ENCODE peak calls at places on chromosomes 16 and 17, in six cellular contexts. E is endodermal cell, J is tibial artery, K is thoracic aorta, Y is mammary epithelial cell, A is GM12878. U is an unnamed sample.

GRCh38 chr16:1300664-1301476 is 8.6 kb upstream of the UBE2I start:
- DNase-seq in K (no peak), Y (peak; percentile 21), A (no peak), E (peak; percentile 95), J (peak; percentile 48), U (peak; percentile 50)

GRCh38 chr17:31152271-31152670 is 57.5 kb downstream of the NF1 start:
- DNase-seq in Y (no peak), K (no peak), E (no peak), A (no peak), J (no peak), U (no peak)

GRCh38 chr16:23248261-23249194 is 53.6 kb upstream of the SCNN1B start:
- DNase-seq in E (no peak), Y (peak; percentile 79), J (no peak), K (no peak), A (no peak), U (no peak)

GRCh38 chr16:15990902-15991301 is 41.5 kb downstream of the ABCC1 start:
- DNase-seq in Y (no peak), K (no peak), A (no peak), J (no peak), E (no peak), U (no peak)

GRCh38 chr16:25692307-25692706 is 548 bp downstream of the HS3ST4 start:
- DNase-seq in K (no peak), A (no peak), J (no peak), Y (no peak), E (peak; percentile 67), U (no peak)

GRCh38 chr16:1042776-1043349 is 29.7 kb upstream of the SSTR5 start:
- DNase-seq in E (no peak), Y (no peak), K (no peak), J (no peak), A (no peak), U (no peak)

GRCh38 chr17:16446338-16446983 is 31.1 kb downstream of the TRPV2 start:
- DNase-seq in E (peak; percentile 84), K (no peak), A (no peak), Y (no peak), J (no peak), U (no peak)

GRCh38 chr16:70250748-70251650 is 741 bp downstream of the EXOSC6 start:
- DNase-seq in J (peak; percentile 25), Y (peak; percentile 48), A (no peak), K (no peak), E (peak; percentile 78), U (peak; percentile 62)

GRCh38 chr17:17606416-17607000 is 15.0 kb upstream of the PEMT start:
- DNase-seq in Y (no peak), K (no peak), A (no peak), E (no peak), J (no peak), U (no peak)

GRCh38 chr17:70078994-70079531 is 4.0 kb downstream of the KCNJ16 start:
- DNase-seq in A (no peak), J (no peak), K (no peak), E (no peak), Y (no peak), U (no peak)

GRCh38 chr17:1985686-1986085 is 39.4 kb downstream of the RTN4RL1 start:
- DNase-seq in E (peak; percentile 97), A (no peak), Y (no peak), J (no peak), K (no peak), U (no peak)

GRCh38 chr17:78724544-78724943 is 57.5 kb downstream of the CYTH1 start:
- DNase-seq in A (no peak), Y (no peak), J (no peak), K (no peak), E (peak; percentile 83), U (peak; percentile 37)

GRCh38 chr17:51035436-51035835 is 85.2 kb downstream of the SPAG9 start:
- DNase-seq in A (no peak), J (no peak), K (no peak), E (no peak), Y (peak; percentile 24), U (peak; percentile 2)

GRCh38 chr17:77502626-77503292 is 362.0 kb downstream of the SEC14L1 start:
- DNase-seq in Y (no peak), E (peak; percentile 47), J (no peak), K (no peak), A (no peak), U (no peak)

GRCh38 chr16:14056970-14057369 is 14.1 kb upstream of the MRTFB start:
- DNase-seq in J (no peak), K (no peak), A (no peak), E (no peak), Y (no peak), U (no peak)

GRCh38 chr16:69798466-69798865 is 36.3 kb downstream of the WWP2 start:
- DNase-seq in J (no peak), E (peak; percentile 58), K (no peak), Y (no peak), A (no peak), U (no peak)

GRCh38 chr17:42180922-42181850 is at the start of gene KCNH4:
- DNase-seq in E (peak; percentile 91), K (peak; percentile 33), J (peak; percentile 73), A (peak; percentile 58), Y (peak; percentile 53), U (peak; percentile 68)

GRCh38 chr16:17377360-17378324 is 93.1 kb downstream of the XYLT1 start:
- DNase-seq in E (no peak), J (no peak), K (no peak), Y (no peak), A (peak; percentile 80), U (no peak)

GRCh38 chr16:427295-427694 is 1.8 kb downstream of the RAB11FIP3 start:
- DNase-seq in J (no peak), A (no peak), Y (no peak), E (no peak), K (no peak), U (no peak)

GRCh38 chr16:57801856-57802634 is at the start of gene KIFC3:
- DNase-seq in K (peak; percentile 65), J (peak; percentile 82), Y (peak; percentile 50), A (no peak), E (peak; percentile 82), U (peak; percentile 69)

GRCh38 chr16:84839956-84840355 is 20.2 kb downstream of the CRISPLD2 start:
- DNase-seq in Y (peak; percentile 14), J (no peak), A (no peak), K (no peak), E (peak; percentile 78), U (no peak)

GRCh38 chr16:87305505-87306391 is 11.4 kb downstream of the C16orf95 start:
- DNase-seq in K (no peak), Y (peak; percentile 41), A (no peak), E (peak; percentile 88), J (no peak), U (peak; percentile 40)

GRCh38 chr17:7296189-7296861 is 1.9 kb upstream of the YBX2 start:
- DNase-seq in J (peak; percentile 74), E (peak; percentile 98), K (no peak), Y (peak; percentile 69), A (no peak), U (peak; percentile 76)

GRCh38 chr16:60413969-60414368 is 1622.3 kb downstream of the CDH8 start:
- DNase-seq in E (no peak), A (no peak), Y (no peak), J (no peak), K (no peak), U (no peak)

GRCh38 chr16:60414617-60415016 is 1621.6 kb downstream of the CDH8 start:
- DNase-seq in E (no peak), A (no peak), J (no peak), Y (no peak), K (no peak), U (no peak)

GRCh38 chr16:60419859-60420258 is 1616.4 kb downstream of the CDH8 start:
- DNase-seq in J (no peak), K (no peak), Y (peak; percentile 31), A (no peak), E (no peak), U (peak; percentile 27)
- H3K4me3 ChIP-seq in J (no peak overlapping the region), K (no peak overlapping the region), Y (no peak overlapping the region), A (no peak overlapping the region), E (no peak overlapping the region), U (no peak overlapping the region)

GRCh38 chr16:10728035-10728462 is 15.6 kb upstream of the NUBP1 start:
- DNase-seq in Y (no peak), A (no peak), E (no peak), K (no peak), J (no peak), U (no peak)
- TF ChIP-seq CTCF in Y (no peak), A (no peak), E (no peak), K (no peak), J (no peak), U (no peak)

GRCh38 chr16:54519161-54519685 is 232.6 kb upstream of the IRX3 start:
- DNase-seq in K (no peak), A (no peak), J (no peak), Y (no peak), E (peak; percentile 2), U (no peak)

GRCh38 chr16:54521327-54521726 is 234.7 kb upstream of the IRX3 start:
- DNase-seq in J (no peak), A (no peak), E (peak; percentile 6), K (no peak), Y (no peak), U (no peak)

GRCh38 chr16:54512461-54512860 is 225.9 kb upstream of the IRX3 start:
- DNase-seq in Y (no peak), K (no peak), A (no peak), E (no peak), J (no peak), U (no peak)

GRCh38 chr16:54522596-54522995 is 236.0 kb upstream of the IRX3 start:
- DNase-seq in E (no peak), A (no peak), K (no peak), Y (no peak), J (no peak), U (no peak)

DNA sequence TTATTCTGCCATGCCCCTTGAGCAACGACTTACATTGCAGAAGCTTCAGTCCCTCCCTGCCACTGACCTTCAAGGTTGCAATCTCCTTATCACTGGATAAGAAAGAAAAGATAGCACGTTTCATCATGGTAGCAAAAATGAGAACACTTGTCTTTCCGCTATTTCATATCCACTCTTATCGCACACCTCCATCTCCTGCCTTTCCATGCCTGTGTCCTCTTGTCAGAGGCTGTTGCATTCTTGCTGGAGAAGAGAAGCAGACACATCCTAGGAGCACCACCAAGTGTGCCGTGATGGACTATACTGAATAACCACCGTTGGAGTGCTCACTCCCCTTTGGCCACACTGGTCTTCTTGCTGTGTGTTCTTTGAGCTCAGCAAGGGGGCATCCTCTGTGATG is 230.6 kb upstream of the IRX3 start:
- DNase-seq in Y (no peak), A (no peak), J (no peak), E (no peak), K (no peak), U (no peak)
- H3K4me3 ChIP-seq in Y (no peak overlapping the region), A (no peak overlapping the region), J (no peak overlapping the region), E (no peak overlapping the region), K (no peak overlapping the region), U (no peak overlapping the region)

GRCh38 chr17:82912571-82913089 is 72.8 kb upstream of the ZNF750 start:
- DNase-seq in E (no peak), K (no peak), Y (no peak), A (no peak), J (no peak), U (no peak)

GRCh38 chr17:82915010-82915696 is 75.3 kb upstream of the ZNF750 start:
- DNase-seq in K (no peak), Y (no peak), E (no peak), A (peak; percentile 11), J (no peak), U (no peak)

GRCh38 chr17:82911822-82912221 is 72.0 kb upstream of the ZNF750 start:
- DNase-seq in K (no peak), A (no peak), E (no peak), Y (no peak), J (peak; percentile 40), U (no peak)

GRCh38 chr17:82914375-82914774 is 74.6 kb upstream of the ZNF750 start:
- DNase-seq in E (no peak), A (no peak), J (no peak), Y (no peak), K (no peak), U (peak; percentile 14)

GRCh38 chr17:82913304-82914043 is 73.7 kb upstream of the ZNF750 start:
- DNase-seq in J (no peak), E (no peak), K (no peak), Y (no peak), A (no peak), U (peak; percentile 27)
- TF ChIP-seq CTCF in J (no peak), E (peak; percentile 49), K (no peak), Y (peak; percentile 8), A (no peak), U (peak; percentile 52)